ENCODE peak calls at places on chromosomes 2 and 18, in seven cellular contexts. Z, I, J, S, L, H and F are unnamed samples.

GRCh38 chr2:119469661-119470297 is 38.1 kb downstream of the TMEM37 start:
- DNase-seq in J (no peak), H (no peak), S (no peak), I (no peak), L (no peak), Z (no peak), F (no peak)

GRCh38 chr18:53698907-53699306 is 525.6 kb downstream of the MBD2 start:
- DNase-seq in H (peak; percentile 22), J (peak; percentile 61), S (peak; percentile 5), L (peak; percentile 64), Z (peak; percentile 37), I (peak; percentile 79), F (no peak)

GRCh38 chr2:241271641-241272297 is 43.7 kb downstream of the HDLBP start:
- DNase-seq in S (peak; percentile 44), H (peak; percentile 71), Z (peak; percentile 83), I (no peak), L (peak; percentile 96), J (peak; percentile 87), F (peak; percentile 34)

GRCh38 chr18:5890261-5890605 is 5.1 kb downstream of the TMEM200C start:
- DNase-seq in Z (no peak), L (no peak), J (no peak), S (no peak), I (no peak), H (no peak), F (no peak)

GRCh38 chr2:168525020-168525419 is 68.9 kb downstream of the CERS6 start:
- DNase-seq in J (no peak), I (no peak), L (no peak), Z (no peak), S (no peak), H (no peak), F (no peak)

GRCh38 chr2:36820942-36821605 is 124.6 kb downstream of the VIT start:
- DNase-seq in I (no peak), J (no peak), Z (no peak), H (no peak), L (no peak), S (no peak), F (no peak)

GRCh38 chr2:65358690-65359400 is 73.6 kb downstream of the SPRED2 start:
- DNase-seq in S (no peak), I (no peak), H (no peak), J (no peak), L (peak; percentile 90), Z (no peak), F (no peak)

GRCh38 chr2:26892133-26892532 is 44.2 kb downstream of the DPYSL5 start:
- DNase-seq in J (no peak), H (no peak), L (no peak), Z (no peak), S (no peak), I (peak; percentile 53), F (no peak)

GRCh38 chr18:77045682-77046081 is 86.9 kb downstream of the MBP start:
- DNase-seq in Z (no peak), L (no peak), I (no peak), H (no peak), S (no peak), J (no peak), F (no peak)

GRCh38 chr18:79772865-79773696 is 24.7 kb upstream of the KCNG2 start:
- DNase-seq in S (no peak), I (no peak), L (no peak), H (no peak), J (no peak), Z (no peak), F (no peak)

GRCh38 chr2:198283149-198283548 is 478.8 kb downstream of the PLCL1 start:
- DNase-seq in H (no peak), Z (no peak), J (peak; percentile 41), L (peak; percentile 74), I (no peak), S (no peak), F (no peak)